ENCODE peak calls at places on chromosomes 1 and 21, in five cellular contexts. B, F, L, T and D are unnamed samples.

GRCh38 chr21:33655591-33656221 is 13.4 kb downstream of the ITSN1 start:
- DNase-seq in F (no peak), L (peak), B (no peak), T (peak), D (no peak)

GRCh38 chr1:169142129-169142528 is 35.6 kb downstream of the ATP1B1 start:
- DNase-seq in L (no peak), T (no peak), F (no peak), B (no peak), D (no peak)

GRCh38 chr1:184002071-184002470 is 35.5 kb downstream of the COLGALT2 start:
- DNase-seq in T (peak), B (no peak), F (no peak), L (peak), D (no peak)

GRCh38 chr1:40132383-40133121 is 28.6 kb upstream of the RLF start:
- DNase-seq in T (no peak), L (no peak), F (no peak), B (no peak), D (no peak)

GRCh38 chr1:243549791-243550190 is 293.9 kb downstream of the SDCCAG8 start:
- DNase-seq in T (no peak), F (no peak), B (no peak), L (no peak), D (no peak)

GRCh38 chr1:94698759-94699502 is 121.2 kb upstream of the SLC44A3 start:
- DNase-seq in B (no peak), F (no peak), T (no peak), L (no peak), D (no peak)

GRCh38 chr1:11338351-11338809 is 65.4 kb downstream of the UBIAD1 start:
- DNase-seq in F (no peak), L (no peak), T (no peak), B (no peak), D (no peak)

GRCh38 chr1:12202577-12202976 is 27.3 kb upstream of the VPS13D start:
- DNase-seq in T (no peak), L (no peak), B (no peak), F (no peak), D (no peak)

GRCh38 chr1:216071227-216071626 is 352.0 kb downstream of the USH2A start:
- DNase-seq in B (no peak), T (no peak), F (no peak), L (no peak), D (no peak)

GRCh38 chr1:2631136-2632050 is 1.4 kb downstream of the MMEL1 start:
- DNase-seq in T (no peak), F (no peak), L (no peak), B (no peak), D (no peak)

GRCh38 chr1:7247683-7248401 is 462.6 kb downstream of the CAMTA1 start:
- DNase-seq in T (no peak), L (no peak), F (no peak), B (no peak), D (no peak)

GRCh38 chr1:235022341-235023196 is 106.1 kb downstream of the TOMM20 start:
- DNase-seq in T (no peak), B (no peak), L (no peak), F (no peak), D (no peak)

GRCh38 chr1:28176492-28177470 is at the start of gene PTAFR:
- DNase-seq in F (no peak), T (no peak), L (no peak), B (no peak), D (no peak)

GRCh38 chr21:16563795-16564194 is 834.0 kb downstream of the USP25 start:
- DNase-seq in B (no peak), L (peak), T (peak), F (no peak), D (no peak)

GRCh38 chr1:111603979-111604378 is 15.6 kb upstream of the RAP1A start:
- DNase-seq in F (peak), B (peak), T (no peak), L (no peak), D (no peak)

GRCh38 chr21:39633770-39634181 is 21.0 kb downstream of the B3GALT5 start:
- DNase-seq in L (peak), T (peak), B (no peak), F (no peak), D (no peak)

GRCh38 chr1:11538886-11539285 is 59.9 kb downstream of the DISP3 start:
- DNase-seq in F (no peak), T (no peak), L (no peak), B (no peak), D (no peak)

GRCh38 chr21:41641821-41642368 is 125.0 kb downstream of the RIPK4 start:
- DNase-seq in L (peak), F (no peak), B (no peak), T (peak), D (no peak)

GRCh38 chr1:161805399-161806197 is 39.5 kb downstream of the ATF6 start:
- DNase-seq in F (no peak), L (no peak), B (no peak), T (no peak), D (no peak)

GRCh38 chr1:3050603-3051002 is 18.4 kb upstream of the PRDM16 start:
- DNase-seq in L (no peak), F (no peak), T (no peak), B (no peak), D (no peak)

GRCh38 chr1:79711001-79711431 is 704.5 kb upstream of the ADGRL4 start:
- DNase-seq in B (no peak), F (no peak), L (no peak), T (no peak), D (no peak)

GRCh38 chr1:52056937-52057231 is 789 bp downstream of the BTF3L4 start:
- DNase-seq in B (no peak), L (no peak), T (no peak), F (no peak), D (no peak)

GRCh38 chr1:169107673-169108160 is 1.2 kb downstream of the ATP1B1 start:
- DNase-seq in T (peak), F (no peak), L (no peak), B (no peak), D (no peak)

GRCh38 chr1:234730542-234731370 is 120.8 kb upstream of the IRF2BP2 start:
- DNase-seq in F (peak), L (no peak), T (no peak), B (no peak), D (no peak)

GRCh38 chr1:160748877-160749269 is 9.8 kb downstream of the SLAMF7 start:
- DNase-seq in L (peak), B (no peak), F (no peak), T (peak), D (no peak)

GRCh38 chr1:181714428-181714827 is 231.1 kb downstream of the CACNA1E start:
- DNase-seq in B (no peak), F (no peak), T (no peak), L (peak), D (no peak)